ENCODE peak calls at places on chromosomes 13 and 19, in ten cellular contexts. U is mesenchymal stem cell, F is fibroblast of lung, O is HCT116, Z is PC-3, A is GM23338, G is GM23248, Q is mammary epithelial cell, M is IMR-90, R is OCI-LY7. L is an unnamed sample.

GRCh38 chr13:79003989-79004550 is 345.1 kb upstream of the OBI1 start:
- DNase-seq in A (no peak), F (no peak), Z (no peak), Q (no peak), R (no peak), U (no peak), O (no peak), G (no peak), M (no peak), L (no peak)

GRCh38 chr19:40718774-40719391 is 2.0 kb downstream of the ITPKC start:
- DNase-seq in A (peak), F (peak), R (peak), U (peak), Z (peak), M (peak), Q (peak), O (peak), G (peak), L (peak)

GRCh38 chr19:22545751-22546150 is 88.4 kb upstream of the ZNF492 start:
- DNase-seq in A (peak), U (no peak), R (peak), Q (peak), G (peak), M (no peak), F (peak), O (peak), Z (peak), L (no peak)

GRCh38 chr13:93477238-93477637 is 250.6 kb downstream of the GPC6 start:
- DNase-seq in R (no peak), U (peak), G (peak), A (no peak), F (peak), Z (peak), O (no peak), M (peak), Q (no peak), L (no peak)

GRCh38 chr13:20351279-20352022 is 119.3 kb upstream of the GJB6 start:
- DNase-seq in G (peak), U (peak), M (peak), O (no peak), F (peak), Q (peak), A (no peak), Z (peak), R (no peak), L (peak)

GRCh38 chr19:4064551-4065260 is 2.0 kb downstream of the ZBTB7A start:
- DNase-seq in M (no peak), O (no peak), Z (no peak), A (peak), G (peak), F (peak), U (no peak), R (peak), Q (no peak), L (no peak)

GRCh38 chr13:73138276-73138950 is 79.6 kb downstream of the KLF5 start:
- DNase-seq in U (peak), A (peak), G (peak), R (no peak), O (no peak), M (peak), Z (peak), F (peak), Q (no peak), L (no peak)

GRCh38 chr13:33351324-33351723 is 65.8 kb upstream of the STARD13 start:
- DNase-seq in M (peak), O (peak), G (peak), A (no peak), R (no peak), F (peak), Q (no peak), Z (peak), U (peak), L (no peak)

GRCh38 chr19:46221981-46222610 is 7.4 kb upstream of the IGFL1 start:
- DNase-seq in F (peak), U (peak), A (peak), R (no peak), O (no peak), Q (peak), Z (peak), M (peak), G (peak), L (no peak)

GRCh38 chr19:49560358-49560900 is 19.9 kb downstream of the NOSIP start:
- DNase-seq in A (no peak), R (no peak), M (no peak), Z (no peak), G (no peak), Q (no peak), U (no peak), F (no peak), O (no peak), L (no peak)

GRCh38 chr13:50015750-50016149 is 506 bp downstream of the KCNRG start:
- DNase-seq in M (no peak), R (no peak), F (no peak), O (no peak), A (peak), Q (no peak), U (no peak), Z (no peak), G (no peak), L (no peak)

GRCh38 chr19:40493778-40494177 is 27.0 kb downstream of the SPTBN4 start:
- DNase-seq in F (no peak), U (no peak), A (no peak), O (no peak), Z (no peak), R (no peak), Q (no peak), M (no peak), G (no peak), L (no peak)

GRCh38 chr19:49613374-49613773 is 22.4 kb downstream of the PRR12 start:
- DNase-seq in U (peak), F (no peak), G (peak), O (no peak), A (no peak), M (no peak), Q (no peak), R (no peak), Z (peak), L (no peak)

GRCh38 chr13:26821766-26822165 is 61.2 kb upstream of the GPR12 start:
- DNase-seq in A (no peak), F (no peak), M (no peak), R (no peak), G (no peak), O (no peak), U (no peak), Z (no peak), Q (no peak), L (no peak)

GRCh38 chr19:46710687-46711086 is 6.2 kb downstream of the PRKD2 start:
- DNase-seq in F (no peak), U (no peak), G (no peak), O (no peak), Q (no peak), M (no peak), R (no peak), Z (no peak), A (peak), L (no peak)

GRCh38 chr19:7654401-7654800 is 14.4 kb upstream of the RETN start:
- DNase-seq in F (no peak), O (no peak), Z (no peak), A (no peak), Q (peak), U (no peak), M (peak), R (no peak), G (peak), L (peak)

GRCh38 chr13:63605403-63605802 is 2189.8 kb upstream of the PCDH20 start:
- DNase-seq in O (no peak), Z (no peak), Q (no peak), F (no peak), U (no peak), R (no peak), A (no peak), G (no peak), M (no peak), L (no peak)
- H2AFZ ChIP-seq in O (no peak), Z (no peak), Q (no peak), F (no peak), U (no peak), R (no peak), A (no peak), G (no peak), M (no peak), L (no peak)

GRCh38 chr13:80989241-80989640 is 648.3 kb upstream of the SPRY2 start:
- DNase-seq in Q (no peak), O (no peak), A (no peak), Z (no peak), M (no peak), R (no peak), U (peak), F (no peak), G (no peak), L (no peak)
- H2AFZ ChIP-seq in Q (no peak), O (no peak), A (no peak), Z (no peak), M (no peak), R (no peak), U (no peak), F (no peak), G (no peak), L (no peak)

GRCh38 chr19:13070425-13071140 is 32.1 kb downstream of the LYL1 start:
- DNase-seq in M (no peak), U (no peak), Q (no peak), Z (no peak), R (no peak), G (no peak), O (no peak), F (no peak), A (no peak), L (no peak)

GRCh38 chr19:13068064-13068807 is 34.4 kb downstream of the LYL1 start:
- DNase-seq in U (no peak), M (no peak), O (no peak), G (no peak), R (no peak), Q (no peak), A (no peak), Z (no peak), F (no peak), L (no peak)

GRCh38 chr19:13066933-13067831 is 35.5 kb downstream of the LYL1 start:
- DNase-seq in U (no peak), O (no peak), G (no peak), R (no peak), F (no peak), Q (no peak), M (no peak), Z (no peak), A (no peak), L (no peak)

GRCh38 chr19:13071444-13072205 is 31.0 kb downstream of the LYL1 start:
- DNase-seq in Q (no peak), U (no peak), Z (no peak), M (no peak), G (no peak), R (no peak), F (no peak), A (no peak), O (no peak), L (no peak)

GRCh38 chr19:13069415-13070369 is 33.0 kb downstream of the LYL1 start:
- DNase-seq in U (no peak), Q (no peak), Z (no peak), F (peak), G (no peak), A (no peak), M (no peak), R (no peak), O (no peak), L (no peak)
- H2AFZ ChIP-seq in U (no peak), Q (no peak), Z (no peak), F (no peak), G (no peak), A (peak), M (no peak), R (no peak), O (no peak), L (no peak)

DNA sequence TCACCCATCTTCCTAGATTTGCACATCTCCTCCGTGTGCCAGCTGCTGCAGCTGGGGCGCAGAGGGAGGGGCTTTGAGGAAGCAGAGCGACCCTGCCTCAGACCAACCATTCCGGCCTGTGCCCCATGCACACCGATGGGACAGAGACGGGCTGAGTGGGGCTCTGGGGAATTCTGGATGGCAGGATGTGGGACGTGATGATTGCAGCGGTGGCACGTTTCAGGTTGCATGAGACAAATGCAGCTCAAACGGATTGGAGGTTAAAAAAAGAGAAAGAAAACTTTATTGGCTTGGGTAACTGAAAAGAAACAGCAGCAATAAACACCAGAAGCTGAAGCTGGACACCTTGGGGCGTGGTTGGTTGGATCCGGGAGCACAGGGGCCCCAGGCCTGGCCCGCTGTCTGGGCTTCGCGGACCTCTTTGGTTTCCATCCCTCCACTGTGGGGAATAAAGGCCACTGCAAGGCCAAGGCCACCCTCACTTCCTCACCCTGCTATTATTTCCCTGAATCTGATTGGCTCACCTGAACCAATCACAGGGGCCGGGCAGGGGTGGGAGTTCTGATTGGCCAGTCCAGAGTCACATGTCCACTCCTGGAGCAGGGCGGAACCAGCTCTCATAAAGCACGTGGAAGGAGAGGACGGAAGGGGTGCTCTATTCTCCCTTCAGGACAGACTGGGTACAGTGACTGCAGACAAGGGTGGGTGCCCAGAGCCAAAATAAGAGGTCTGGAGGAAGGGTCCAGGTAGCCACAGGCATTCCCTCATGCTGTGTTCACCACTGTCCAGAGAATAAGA is 6.1 kb upstream of the ZNF787 start:
- DNase-seq in U (no peak), G (no peak), O (no peak), Q (no peak), F (no peak), A (no peak), M (no peak), R (no peak), Z (no peak), L (no peak)
- H2AFZ ChIP-seq in U (no peak), G (no peak), O (no peak), Q (no peak), F (no peak), A (peak), M (no peak), R (no peak), Z (no peak), L (no peak)

L was measured in keratinocyte.